ENCODE peak calls at places on chromosomes 1 and 21, in nine cellular contexts. O, P, M, L, K, H, W, R and F are unnamed samples.

GRCh38 chr1:94541175-94542087 is at the start of gene F3:
- DNase-seq in O (peak; percentile 94), P (peak; percentile 10), M (no peak), L (peak; percentile 85), K (peak; percentile 72), H (peak; percentile 17), W (peak; percentile 23), R (peak; percentile 74), F (no peak)

GRCh38 chr1:99943238-99943794 is 26.5 kb upstream of the SLC35A3 start:
- DNase-seq in O (peak; percentile 22), P (no peak), M (no peak), L (no peak), K (no peak), H (no peak), W (peak; percentile 66), R (no peak), F (no peak)

GRCh38 chr1:40630488-40631223 is 34.8 kb downstream of the RIMS3 start:
- DNase-seq in O (peak; percentile 35), P (no peak), M (peak; percentile 26), L (no peak), K (peak; percentile 82), H (peak; percentile 51), W (peak; percentile 51), R (no peak), F (peak; percentile 55)

GRCh38 chr1:2251786-2252185 is 23.7 kb downstream of the SKI start:
- DNase-seq in O (no peak), P (peak; percentile 57), M (no peak), L (no peak), K (peak; percentile 29), H (no peak), W (no peak), R (no peak), F (no peak)

GRCh38 chr1:47505267-47505666 is 67.4 kb downstream of the FOXD2 start:
- DNase-seq in O (no peak), P (no peak), M (no peak), L (no peak), K (no peak), H (no peak), W (no peak), R (no peak), F (no peak)

GRCh38 chr1:58443986-58444603 is 102.4 kb downstream of the OMA1 start:
- DNase-seq in O (peak; percentile 35), P (no peak), M (no peak), L (no peak), K (no peak), H (no peak), W (no peak), R (no peak), F (no peak)

GRCh38 chr1:113793878-113794834 is 18.1 kb downstream of the RSBN1 start:
- DNase-seq in O (no peak), P (no peak), M (no peak), L (no peak), K (no peak), H (no peak), W (no peak), R (no peak), F (no peak)

GRCh38 chr1:246795906-246796694 is 71.9 kb downstream of the SCCPDH start:
- DNase-seq in O (no peak), P (no peak), M (no peak), L (no peak), K (no peak), H (no peak), W (no peak), R (no peak), F (no peak)

GRCh38 chr21:17514124-17514481 is 1.3 kb downstream of the CXADR start:
- DNase-seq in O (no peak), P (no peak), M (no peak), L (no peak), K (no peak), H (no peak), W (no peak), R (peak; percentile 11), F (no peak)

GRCh38 chr1:212971312-212971711 is 21.0 kb downstream of the VASH2 start:
- DNase-seq in O (no peak), P (no peak), M (no peak), L (peak; percentile 23), K (no peak), H (no peak), W (no peak), R (no peak), F (no peak)

GRCh38 chr1:14704846-14705245 is 106.4 kb downstream of the KAZN start:
- DNase-seq in O (no peak), P (no peak), M (no peak), L (no peak), K (no peak), H (no peak), W (no peak), R (no peak), F (no peak)

GRCh38 chr21:36429672-36430546 is 44.7 kb downstream of the CHAF1B start:
- DNase-seq in O (peak; percentile 97), P (peak; percentile 16), M (peak; percentile 29), L (peak; percentile 86), K (peak; percentile 29), H (peak; percentile 49), W (no peak), R (peak; percentile 98), F (no peak)

GRCh38 chr1:229434641-229435051 is 752 bp upstream of the ACTA1 start:
- DNase-seq in O (no peak), P (no peak), M (no peak), L (no peak), K (peak; percentile 74), H (no peak), W (peak; percentile 72), R (no peak), F (no peak)

GRCh38 chr1:50183734-50184133 is 75.0 kb downstream of the ELAVL4 start:
- DNase-seq in O (no peak), P (no peak), M (no peak), L (no peak), K (peak; percentile 51), H (no peak), W (peak; percentile 53), R (no peak), F (no peak)

GRCh38 chr1:147673401-147673800 is 3.1 kb upstream of the ACP6 start:
- DNase-seq in O (no peak), P (no peak), M (no peak), L (no peak), K (no peak), H (no peak), W (no peak), R (no peak), F (no peak)

GRCh38 chr1:22803833-22804232 is 93.2 kb downstream of the EPHB2 start:
- DNase-seq in O (no peak), P (no peak), M (no peak), L (no peak), K (no peak), H (no peak), W (no peak), R (no peak), F (no peak)

GRCh38 chr21:14589855-14590563 is 43.9 kb upstream of the SAMSN1 start:
- DNase-seq in O (no peak), P (no peak), M (no peak), L (no peak), K (no peak), H (peak; percentile 36), W (no peak), R (no peak), F (no peak)

GRCh38 chr1:179447489-179447888 is 81.7 kb downstream of the AXDND1 start:
- DNase-seq in O (no peak), P (no peak), M (peak; percentile 1), L (no peak), K (no peak), H (peak; percentile 2), W (no peak), R (no peak), F (peak; percentile 16)

GRCh38 chr21:16279658-16280581 is 550.1 kb downstream of the USP25 start:
- DNase-seq in O (peak; percentile 49), P (no peak), M (no peak), L (no peak), K (no peak), H (no peak), W (no peak), R (no peak), F (peak; percentile 58)

GRCh38 chr1:4517559-4517958 is 136.8 kb upstream of the AJAP1 start:
- DNase-seq in O (no peak), P (no peak), M (no peak), L (no peak), K (no peak), H (no peak), W (no peak), R (no peak), F (no peak)

GRCh38 chr1:897176-897575 is 26.5 kb upstream of the SAMD11 start:
- DNase-seq in O (no peak), P (no peak), M (no peak), L (no peak), K (no peak), H (no peak), W (no peak), R (no peak), F (no peak)

GRCh38 chr1:68197459-68197858 is 34.9 kb downstream of the WLS start:
- DNase-seq in O (no peak), P (no peak), M (no peak), L (no peak), K (no peak), H (no peak), W (peak; percentile 62), R (no peak), F (no peak)

GRCh38 chr1:118049981-118050380 is 120.4 kb downstream of the WDR3 start:
- DNase-seq in O (no peak), P (no peak), M (no peak), L (no peak), K (no peak), H (no peak), W (no peak), R (no peak), F (no peak)

GRCh38 chr1:231418101-231418740 is 3.9 kb downstream of the EGLN1 start:
- DNase-seq in O (no peak), P (no peak), M (no peak), L (no peak), K (no peak), H (no peak), W (no peak), R (no peak), F (no peak)